ENCODE peak calls at places on chromosome 17, in four cellular contexts. E, J, G and V are unnamed samples.

GRCh38 chr17:7213895-7214299 is 5.7 kb downstream of the DLG4 start:
- DNase-seq in E (no peak), J (peak), G (peak), V (peak)

GRCh38 chr17:7001562-7001961 is 5.7 kb downstream of the ALOX12 start:
- DNase-seq in E (no peak), J (no peak), G (no peak), V (no peak)

GRCh38 chr17:16285646-16286008 is 67.6 kb downstream of the CENPV start:
- DNase-seq in E (no peak), J (no peak), G (no peak), V (no peak)

GRCh38 chr17:45031231-45032149 is 19.9 kb downstream of the DCAKD start:
- DNase-seq in E (no peak), J (no peak), G (no peak), V (no peak)

GRCh38 chr17:47935961-47936360 is 5.4 kb upstream of the PNPO start:
- DNase-seq in E (no peak), J (no peak), G (no peak), V (no peak)

GRCh38 chr17:51651513-51652298 is 391.4 kb downstream of the UTP18 start:
- DNase-seq in E (no peak), J (no peak), G (no peak), V (no peak)

GRCh38 chr17:27293359-27293897 is 486 bp upstream of the WSB1 start:
- DNase-seq in E (no peak), J (no peak), G (peak), V (no peak)

GRCh38 chr17:72514321-72514861 is 393.6 kb downstream of the SOX9 start:
- DNase-seq in E (no peak), J (no peak), G (no peak), V (no peak)

GRCh38 chr17:19979917-19980770 is 2.5 kb upstream of the AKAP10 start:
- DNase-seq in E (no peak), J (no peak), G (peak), V (peak)

GRCh38 chr17:10477701-10478100 is 8.3 kb upstream of the MYH4 start:
- DNase-seq in E (no peak), J (no peak), G (no peak), V (no peak)

GRCh38 chr17:57294629-57295501 is 38.5 kb downstream of the MSI2 start:
- DNase-seq in E (no peak), J (peak), G (no peak), V (no peak)

GRCh38 chr17:50173335-50173941 is 7.6 kb downstream of the SGCA start:
- DNase-seq in E (peak), J (no peak), G (peak), V (no peak)

GRCh38 chr17:65556014-65556909 is 5.2 kb downstream of the AXIN2 start:
- DNase-seq in E (no peak), J (peak), G (peak), V (peak)

GRCh38 chr17:17772231-17772630 is 64.6 kb downstream of the SREBF1 start:
- DNase-seq in E (no peak), J (no peak), G (no peak), V (no peak)

GRCh38 chr17:6596076-6596475 is 39.7 kb upstream of the PITPNM3 start:
- DNase-seq in E (no peak), J (no peak), G (no peak), V (no peak)

GRCh38 chr17:71757956-71758355 is 362.9 kb upstream of the SOX9 start:
- DNase-seq in E (no peak), J (no peak), G (no peak), V (no peak)

GRCh38 chr17:10792156-10792555 is 11.7 kb downstream of the TMEM238L start:
- DNase-seq in E (no peak), J (no peak), G (no peak), V (no peak)

GRCh38 chr17:63842173-63842539 is 329 bp downstream of the SMARCD2 start:
- DNase-seq in E (no peak), J (no peak), G (peak), V (no peak)

GRCh38 chr17:81391964-81392908 is 3.0 kb upstream of the BAHCC1 start:
- DNase-seq in E (no peak), J (no peak), G (peak), V (peak)

GRCh38 chr17:21199856-21200255 is 14.1 kb downstream of the TMEM11 start:
- DNase-seq in E (no peak), J (no peak), G (no peak), V (no peak)

GRCh38 chr17:31907342-31907975 is 6.0 kb upstream of the UTP6 start:
- DNase-seq in E (no peak), J (peak), G (peak), V (peak)

GRCh38 chr17:13140750-13141149 is 122.9 kb upstream of the ELAC2 start:
- DNase-seq in E (no peak), J (peak), G (no peak), V (peak)